ENCODE peak calls at places on chromosomes 16 and 17, in five cellular contexts. G is Daoy, K is MV-4-11, J is NCI-H1048, U is cardiac muscle cell. S is an unnamed sample.

GRCh38 chr16:76226011-76226410 is 51.2 kb upstream of the CNTNAP4 start:
- DNase-seq in K (no peak), J (no peak), U (no peak), G (peak), S (no peak)

GRCh38 chr17:40509626-40510327 is 8.4 kb upstream of the TNS4 start:
- DNase-seq in G (peak), J (no peak), U (no peak), K (no peak), S (no peak)

GRCh38 chr17:83067071-83067717 is 12.2 kb upstream of the METRNL start:
- DNase-seq in J (no peak), K (no peak), U (no peak), G (no peak), S (no peak)

GRCh38 chr17:81465912-81466311 is 46.7 kb downstream of the ACTG1 start:
- DNase-seq in J (no peak), G (no peak), K (no peak), U (no peak), S (no peak)

GRCh38 chr17:44331249-44331760 is 6.7 kb upstream of the SLC25A39 start:
- DNase-seq in U (peak), K (peak), J (peak), G (peak), S (peak)

GRCh38 chr17:42183741-42184711 is 1.2 kb downstream of the HCRT start:
- DNase-seq in G (peak), J (peak), K (peak), U (peak), S (peak)

GRCh38 chr17:36697907-36698526 is 96.6 kb downstream of the MRM1 start:
- DNase-seq in G (peak), K (no peak), U (peak), J (no peak), S (no peak)

GRCh38 chr17:57586099-57586702 is 158.9 kb downstream of the CCDC182 start:
- DNase-seq in G (no peak), J (no peak), U (no peak), K (no peak), S (no peak)

GRCh38 chr17:60253048-60253447 is 103.3 kb downstream of the CA4 start:
- DNase-seq in U (no peak), J (no peak), G (no peak), K (no peak), S (no peak)

GRCh38 chr17:64150237-64151015 is 20.5 kb upstream of the ERN1 start:
- DNase-seq in J (no peak), U (peak), K (peak), G (no peak), S (no peak)

GRCh38 chr17:58352843-58353719 is 1.1 kb upstream of the SUPT4H1 start:
- DNase-seq in K (peak), U (peak), J (no peak), G (no peak), S (no peak)

GRCh38 chr17:53633856-53634255 is 188.9 kb upstream of the KIF2B start:
- DNase-seq in G (no peak), J (no peak), K (no peak), U (no peak), S (no peak)

GRCh38 chr16:89045881-89046280 is 47.8 kb upstream of the ACSF3 start:
- DNase-seq in K (no peak), J (no peak), G (no peak), U (no peak), S (no peak)

GRCh38 chr17:43608313-43608712 is 53.4 kb downstream of the MEOX1 start:
- DNase-seq in J (no peak), U (no peak), G (peak), K (peak), S (no peak)

GRCh38 chr16:26016989-26017388 is 325.2 kb downstream of the HS3ST4 start:
- DNase-seq in G (no peak), J (no peak), U (no peak), K (no peak), S (no peak)

GRCh38 chr17:17313350-17313991 is 10.3 kb downstream of the NT5M start:
- DNase-seq in U (peak), K (no peak), G (peak), J (peak), S (no peak)

GRCh38 chr16:24936151-24936550 is 79.0 kb downstream of the ARHGAP17 start:
- DNase-seq in J (no peak), K (no peak), U (no peak), G (no peak), S (no peak)

GRCh38 chr17:80720624-80721577 is 176.3 kb downstream of the RPTOR start:
- DNase-seq in J (no peak), K (no peak), G (peak), U (peak), S (no peak)

GRCh38 chr17:43998552-43998951 is 5.9 kb upstream of the NAGS start:
- DNase-seq in J (no peak), G (peak), K (peak), U (peak), S (no peak)

GRCh38 chr16:22250522-22250921 is 44.4 kb downstream of the EEF2K start:
- DNase-seq in G (peak), K (no peak), J (no peak), U (peak), S (no peak)

GRCh38 chr17:81030726-81031570 is 4.0 kb upstream of the BAIAP2 start:
- DNase-seq in J (no peak), K (peak), U (peak), G (no peak), S (no peak)

GRCh38 chr16:75256059-75256870 is 4.8 kb upstream of the BCAR1 start:
- DNase-seq in U (no peak), K (no peak), G (no peak), J (no peak), S (no peak)

GRCh38 chr17:44113382-44113781 is 10.1 kb downstream of the HDAC5 start:
- DNase-seq in U (no peak), K (no peak), J (no peak), G (no peak), S (no peak)

GRCh38 chr16:17105239-17105721 is 365.5 kb downstream of the XYLT1 start:
- DNase-seq in J (no peak), K (no peak), U (no peak), G (peak), S (no peak)

GRCh38 chr17:59641799-59642484 is 22.2 kb downstream of the CLTC start:
- DNase-seq in U (no peak), J (no peak), G (no peak), K (peak), S (no peak)

GRCh38 chr17:78607061-78607460 is 29.9 kb upstream of the DNAH17 start:
- DNase-seq in G (no peak), U (no peak), K (no peak), J (no peak), S (no peak)

GRCh38 chr17:36195474-36196098 is 972 bp downstream of the CCL3L1 start:
- DNase-seq in J (no peak), G (no peak), K (no peak), U (no peak), S (no peak)

GRCh38 chr17:68107373-68107772 is 71.8 kb downstream of the KPNA2 start:
- DNase-seq in U (no peak), J (no peak), K (no peak), G (no peak), S (no peak)

GRCh38 chr17:39224778-39225307 is 902 bp downstream of the STAC2 start:
- DNase-seq in K (no peak), J (no peak), G (no peak), U (no peak), S (no peak)

GRCh38 chr16:58077796-58078195 is 51.4 kb downstream of the CFAP20 start:
- DNase-seq in J (no peak), G (no peak), U (no peak), K (no peak), S (no peak)

GRCh38 chr17:79969906-79970305 is 65.8 kb downstream of the TBC1D16 start:
- DNase-seq in G (no peak), J (no peak), U (no peak), K (no peak), S (no peak)

GRCh38 chr17:7173687-7174602 is 5.2 kb downstream of the ASGR1 start:
- DNase-seq in J (no peak), G (no peak), U (peak), K (peak), S (no peak)

GRCh38 chr17:68592667-68593330 is 8.4 kb downstream of the FAM20A start:
- DNase-seq in J (no peak), K (no peak), G (no peak), U (no peak), S (peak)